ENCODE peak calls at places on chromosomes 13 and 19, in ten cellular contexts. One of them, this sample, is unnamed.

GRCh38 chr19:33514885-33515485 is 6.6 kb downstream of the PEPD start:
- DNase-seq in fibroblast of pulmonary artery: no peak
- DNase-seq in RWPE1: no peak
- DNase-seq in central memory CD4-positive, alpha-beta T cell: peak
- DNase-seq in C1 segment of cervical spinal cord: no peak
- DNase-seq in activated naive CD8-positive, alpha-beta T cell treated with anti-CD3 and anti-CD28 coated beads for 36 hours: no peak
- DNase-seq in NCI-H2171 treated with DMSO at 0.1 percent for 48 hours: no peak
- DNase-seq in lower leg skin: peak
- DNase-seq in central memory CD8-positive, alpha-beta T cell: no peak
- DNase-seq in stimulated activated CD8-positive, alpha-beta memory T cell treated with anti-CD3 and anti-CD28 coated beads, Interleukin-2, amount 100 ng/mL, for 48 hours: no peak
- DNase-seq in this sample: no peak

GRCh38 chr19:46783670-46784069 is 4.7 kb downstream of the SLC1A5 start:
- DNase-seq in RWPE1: no peak
- DNase-seq in activated naive CD8-positive, alpha-beta T cell treated with anti-CD3 and anti-CD28 coated beads for 36 hours: no peak
- DNase-seq in lower leg skin: no peak
- DNase-seq in C1 segment of cervical spinal cord: no peak
- DNase-seq in stimulated activated CD8-positive, alpha-beta memory T cell treated with anti-CD3 and anti-CD28 coated beads, Interleukin-2, amount 100 ng/mL, for 48 hours: no peak
- DNase-seq in NCI-H2171 treated with DMSO at 0.1 percent for 48 hours: peak
- DNase-seq in central memory CD4-positive, alpha-beta T cell: no peak
- DNase-seq in fibroblast of pulmonary artery: no peak
- DNase-seq in central memory CD8-positive, alpha-beta T cell: no peak
- DNase-seq in this sample: no peak

GRCh38 chr19:50718255-50719118 is 1.1 kb downstream of the SHANK1 start:
- DNase-seq in lower leg skin: no peak
- DNase-seq in stimulated activated CD8-positive, alpha-beta memory T cell treated with anti-CD3 and anti-CD28 coated beads, Interleukin-2, amount 100 ng/mL, for 48 hours: no peak
- DNase-seq in fibroblast of pulmonary artery: no peak
- DNase-seq in NCI-H2171 treated with DMSO at 0.1 percent for 48 hours: no peak
- DNase-seq in central memory CD4-positive, alpha-beta T cell: no peak
- DNase-seq in RWPE1: no peak
- DNase-seq in activated naive CD8-positive, alpha-beta T cell treated with anti-CD3 and anti-CD28 coated beads for 36 hours: no peak
- DNase-seq in C1 segment of cervical spinal cord: no peak
- DNase-seq in central memory CD8-positive, alpha-beta T cell: no peak
- DNase-seq in this sample: no peak

GRCh38 chr19:30406220-30406944 is 34.2 kb downstream of the ZNF536 start:
- DNase-seq in RWPE1: no peak
- DNase-seq in activated naive CD8-positive, alpha-beta T cell treated with anti-CD3 and anti-CD28 coated beads for 36 hours: no peak
- DNase-seq in C1 segment of cervical spinal cord: peak
- DNase-seq in stimulated activated CD8-positive, alpha-beta memory T cell treated with anti-CD3 and anti-CD28 coated beads, Interleukin-2, amount 100 ng/mL, for 48 hours: no peak
- DNase-seq in central memory CD4-positive, alpha-beta T cell: no peak
- DNase-seq in fibroblast of pulmonary artery: no peak
- DNase-seq in central memory CD8-positive, alpha-beta T cell: no peak
- DNase-seq in NCI-H2171 treated with DMSO at 0.1 percent for 48 hours: no peak
- DNase-seq in lower leg skin: no peak
- DNase-seq in this sample: no peak

GRCh38 chr19:27777726-27778125 is 1435.2 kb downstream of the UQCRFS1 start:
- DNase-seq in NCI-H2171 treated with DMSO at 0.1 percent for 48 hours: no peak
- DNase-seq in RWPE1: no peak
- DNase-seq in central memory CD4-positive, alpha-beta T cell: no peak
- DNase-seq in C1 segment of cervical spinal cord: no peak
- DNase-seq in central memory CD8-positive, alpha-beta T cell: no peak
- DNase-seq in lower leg skin: no peak
- DNase-seq in fibroblast of pulmonary artery: no peak
- DNase-seq in activated naive CD8-positive, alpha-beta T cell treated with anti-CD3 and anti-CD28 coated beads for 36 hours: no peak
- DNase-seq in stimulated activated CD8-positive, alpha-beta memory T cell treated with anti-CD3 and anti-CD28 coated beads, Interleukin-2, amount 100 ng/mL, for 48 hours: no peak
- DNase-seq in this sample: no peak

GRCh38 chr19:27775395-27775794 is 1437.6 kb downstream of the UQCRFS1 start:
- DNase-seq in lower leg skin: no peak
- DNase-seq in central memory CD8-positive, alpha-beta T cell: no peak
- DNase-seq in activated naive CD8-positive, alpha-beta T cell treated with anti-CD3 and anti-CD28 coated beads for 36 hours: no peak
- DNase-seq in central memory CD4-positive, alpha-beta T cell: no peak
- DNase-seq in stimulated activated CD8-positive, alpha-beta memory T cell treated with anti-CD3 and anti-CD28 coated beads, Interleukin-2, amount 100 ng/mL, for 48 hours: no peak
- DNase-seq in NCI-H2171 treated with DMSO at 0.1 percent for 48 hours: peak
- DNase-seq in C1 segment of cervical spinal cord: no peak
- DNase-seq in RWPE1: no peak
- DNase-seq in fibroblast of pulmonary artery: no peak
- DNase-seq in this sample: no peak

GRCh38 chr19:5958074-5958850 is 19.7 kb downstream of the RANBP3 start:
- DNase-seq in NCI-H2171 treated with DMSO at 0.1 percent for 48 hours: no peak
- DNase-seq in stimulated activated CD8-positive, alpha-beta memory T cell treated with anti-CD3 and anti-CD28 coated beads, Interleukin-2, amount 100 ng/mL, for 48 hours: no peak
- DNase-seq in central memory CD4-positive, alpha-beta T cell: no peak
- DNase-seq in C1 segment of cervical spinal cord: no peak
- DNase-seq in lower leg skin: no peak
- DNase-seq in activated naive CD8-positive, alpha-beta T cell treated with anti-CD3 and anti-CD28 coated beads for 36 hours: no peak
- DNase-seq in central memory CD8-positive, alpha-beta T cell: no peak
- DNase-seq in RWPE1: no peak
- DNase-seq in fibroblast of pulmonary artery: no peak
- DNase-seq in this sample: no peak

GRCh38 chr19:35248310-35249145 is at the start of gene LSR:
- DNase-seq in lower leg skin: peak
- DNase-seq in NCI-H2171 treated with DMSO at 0.1 percent for 48 hours: peak
- DNase-seq in C1 segment of cervical spinal cord: no peak
- DNase-seq in central memory CD4-positive, alpha-beta T cell: peak
- DNase-seq in activated naive CD8-positive, alpha-beta T cell treated with anti-CD3 and anti-CD28 coated beads for 36 hours: peak
- DNase-seq in central memory CD8-positive, alpha-beta T cell: peak
- DNase-seq in RWPE1: peak
- DNase-seq in fibroblast of pulmonary artery: no peak
- DNase-seq in stimulated activated CD8-positive, alpha-beta memory T cell treated with anti-CD3 and anti-CD28 coated beads, Interleukin-2, amount 100 ng/mL, for 48 hours: peak
- DNase-seq in this sample: no peak

GRCh38 chr19:46840157-46840942 is 10.3 kb downstream of the AP2S1 start:
- DNase-seq in central memory CD4-positive, alpha-beta T cell: peak
- DNase-seq in activated naive CD8-positive, alpha-beta T cell treated with anti-CD3 and anti-CD28 coated beads for 36 hours: peak
- DNase-seq in RWPE1: no peak
- DNase-seq in lower leg skin: no peak
- DNase-seq in stimulated activated CD8-positive, alpha-beta memory T cell treated with anti-CD3 and anti-CD28 coated beads, Interleukin-2, amount 100 ng/mL, for 48 hours: peak
- DNase-seq in C1 segment of cervical spinal cord: no peak
- DNase-seq in NCI-H2171 treated with DMSO at 0.1 percent for 48 hours: peak
- DNase-seq in central memory CD8-positive, alpha-beta T cell: no peak
- DNase-seq in fibroblast of pulmonary artery: peak
- DNase-seq in this sample: peak

GRCh38 chr13:25846227-25846984 is 205.4 kb downstream of the SHISA2 start:
- DNase-seq in stimulated activated CD8-positive, alpha-beta memory T cell treated with anti-CD3 and anti-CD28 coated beads, Interleukin-2, amount 100 ng/mL, for 48 hours: no peak
- DNase-seq in activated naive CD8-positive, alpha-beta T cell treated with anti-CD3 and anti-CD28 coated beads for 36 hours: no peak
- DNase-seq in central memory CD4-positive, alpha-beta T cell: no peak
- DNase-seq in lower leg skin: no peak
- DNase-seq in C1 segment of cervical spinal cord: no peak
- DNase-seq in central memory CD8-positive, alpha-beta T cell: no peak
- DNase-seq in fibroblast of pulmonary artery: no peak
- DNase-seq in RWPE1: peak
- DNase-seq in NCI-H2171 treated with DMSO at 0.1 percent for 48 hours: no peak
- DNase-seq in this sample: no peak

GRCh38 chr13:106911602-106912001 is 343.7 kb upstream of the ARGLU1 start:
- DNase-seq in RWPE1: no peak
- DNase-seq in C1 segment of cervical spinal cord: no peak
- DNase-seq in fibroblast of pulmonary artery: peak
- DNase-seq in lower leg skin: no peak
- DNase-seq in stimulated activated CD8-positive, alpha-beta memory T cell treated with anti-CD3 and anti-CD28 coated beads, Interleukin-2, amount 100 ng/mL, for 48 hours: no peak
- DNase-seq in NCI-H2171 treated with DMSO at 0.1 percent for 48 hours: no peak
- DNase-seq in activated naive CD8-positive, alpha-beta T cell treated with anti-CD3 and anti-CD28 coated beads for 36 hours: no peak
- DNase-seq in central memory CD8-positive, alpha-beta T cell: no peak
- DNase-seq in central memory CD4-positive, alpha-beta T cell: no peak
- DNase-seq in this sample: no peak

GRCh38 chr13:26168276-26168814 is 53.8 kb downstream of the RNF6 start:
- DNase-seq in NCI-H2171 treated with DMSO at 0.1 percent for 48 hours: no peak
- DNase-seq in fibroblast of pulmonary artery: peak
- DNase-seq in stimulated activated CD8-positive, alpha-beta memory T cell treated with anti-CD3 and anti-CD28 coated beads, Interleukin-2, amount 100 ng/mL, for 48 hours: no peak
- DNase-seq in activated naive CD8-positive, alpha-beta T cell treated with anti-CD3 and anti-CD28 coated beads for 36 hours: no peak
- DNase-seq in C1 segment of cervical spinal cord: no peak
- DNase-seq in RWPE1: no peak
- DNase-seq in central memory CD8-positive, alpha-beta T cell: no peak
- DNase-seq in central memory CD4-positive, alpha-beta T cell: no peak
- DNase-seq in lower leg skin: no peak
- DNase-seq in this sample: no peak